ENCODE peak calls at places on chromosomes 3 and 15, in eight cellular contexts. V is PC-3; N is iPS-NIHi11; S is AG20443; I is T-helper 17 cell; Y is adipocyte; L is GM03348; D is stimulated activated CD8-positive, alpha-beta memory T cell treated with anti-CD3 and anti-CD28 coated beads, Interleukin-4, amount 100 ng/mL, for 24 hours. A is an unnamed sample.

GRCh38 chr3:25235471-25235870 is 192.6 kb upstream of the RARB start:
- DNase-seq in V (no peak), S (no peak), D (no peak), L (no peak), N (no peak), Y (peak), I (no peak), A (no peak)

GRCh38 chr3:193884652-193885051 is 251.3 kb upstream of the HES1 start:
- DNase-seq in V (no peak), D (no peak), N (no peak), I (no peak), Y (no peak), S (no peak), L (no peak), A (no peak)

GRCh38 chr3:18295171-18295920 is 129.8 kb downstream of the SATB1 start:
- DNase-seq in L (peak), S (peak), N (peak), I (no peak), D (no peak), Y (peak), V (peak), A (peak)

GRCh38 chr3:88467191-88467590 is 317.4 kb downstream of the C3orf38 start:
- DNase-seq in V (no peak), N (no peak), D (no peak), L (no peak), S (no peak), Y (no peak), I (no peak), A (no peak)

GRCh38 chr15:96360581-96361308 is 30.2 kb downstream of the NR2F2 start:
- DNase-seq in N (peak), D (no peak), S (no peak), I (no peak), L (no peak), Y (no peak), V (no peak), A (no peak)

GRCh38 chr3:40623567-40623966 is 98.8 kb downstream of the ZNF621 start:
- DNase-seq in S (no peak), D (no peak), V (peak), L (no peak), I (no peak), Y (no peak), N (no peak), A (no peak)

GRCh38 chr3:10672422-10672821 is 143.6 kb upstream of the SLC6A11 start:
- DNase-seq in L (no peak), S (no peak), N (no peak), V (no peak), I (no peak), Y (no peak), D (no peak), A (no peak)

GRCh38 chr3:134340362-134340997 is 33.8 kb downstream of the AMOTL2 start:
- DNase-seq in N (no peak), L (no peak), Y (no peak), D (no peak), V (no peak), S (no peak), I (no peak), A (peak)

GRCh38 chr15:48581221-48581620 is 64.3 kb downstream of the FBN1 start:
- DNase-seq in V (no peak), D (no peak), I (no peak), N (no peak), S (no peak), L (no peak), Y (no peak), A (peak)

GRCh38 chr15:92429378-92430066 is 35.8 kb downstream of the ST8SIA2 start:
- DNase-seq in S (peak), I (no peak), N (peak), Y (peak), V (peak), L (peak), D (no peak), A (peak)

GRCh38 chr3:120469440-120470415 is 18.9 kb upstream of the FSTL1 start:
- DNase-seq in L (no peak), Y (no peak), S (peak), D (no peak), I (no peak), N (peak), V (peak), A (peak)

GRCh38 chr3:100746056-100746455 is 36.8 kb downstream of the TFG start:
- DNase-seq in N (no peak), V (no peak), I (no peak), D (no peak), Y (no peak), L (no peak), S (no peak), A (no peak)

GRCh38 chr3:128940252-128940651 is 53.6 kb downstream of the CFAP92 start:
- DNase-seq in I (no peak), Y (no peak), S (no peak), V (no peak), N (no peak), D (no peak), L (no peak), A (no peak)

GRCh38 chr3:124033360-124034015 is 41.6 kb upstream of the ROPN1 start:
- DNase-seq in D (no peak), L (peak), N (peak), V (peak), I (no peak), S (peak), Y (peak), A (peak)

GRCh38 chr15:42919794-42920280 is 741 bp downstream of the TTBK2 start:
- DNase-seq in N (peak), L (peak), V (peak), S (peak), D (no peak), Y (peak), I (no peak), A (peak)

GRCh38 chr15:68666120-68666811 is 87.5 kb downstream of the CORO2B start:
- DNase-seq in L (no peak), V (no peak), N (peak), S (no peak), Y (no peak), D (no peak), I (no peak), A (no peak)

GRCh38 chr15:80669599-80670273 is 25.4 kb upstream of the ABHD17C start:
- DNase-seq in V (peak), L (peak), I (no peak), S (peak), Y (peak), N (no peak), D (no peak), A (peak)

GRCh38 chr15:38549222-38549621 is 15.4 kb downstream of the RASGRP1 start:
- DNase-seq in S (no peak), I (no peak), D (no peak), V (no peak), N (no peak), Y (no peak), L (peak), A (peak)

GRCh38 chr3:25355034-25355898 is 72.8 kb upstream of the RARB start:
- DNase-seq in D (no peak), Y (peak), V (no peak), N (no peak), I (no peak), L (no peak), S (no peak), A (no peak)

GRCh38 chr3:73707772-73708171 is 83.0 kb upstream of the PDZRN3 start:
- DNase-seq in L (peak), I (no peak), S (peak), Y (peak), V (no peak), D (no peak), N (no peak), A (peak)

GRCh38 chr15:89161666-89162065 is 59.7 kb downstream of the RLBP1 start:
- DNase-seq in N (no peak), V (no peak), Y (no peak), D (no peak), S (no peak), L (no peak), I (no peak), A (no peak)

GRCh38 chr15:38610748-38611147 is 46.1 kb upstream of the RASGRP1 start:
- DNase-seq in V (no peak), L (no peak), N (no peak), S (no peak), I (no peak), D (no peak), Y (no peak), A (no peak)

GRCh38 chr3:49469037-49469875 is 811 bp upstream of the DAG1 start:
- DNase-seq in N (peak), L (peak), I (no peak), V (peak), D (no peak), Y (peak), S (peak), A (peak)

GRCh38 chr3:133717424-133717823 is 28.8 kb upstream of the TF start:
- DNase-seq in I (no peak), Y (no peak), V (no peak), D (no peak), S (no peak), L (no peak), N (no peak), A (no peak)

GRCh38 chr15:95141486-95141885 is 910.1 kb downstream of the MCTP2 start:
- DNase-seq in V (no peak), L (no peak), Y (peak), I (no peak), N (no peak), D (no peak), S (no peak), A (peak)